ENCODE peak calls at places on chromosomes 13 and 19, in six cellular contexts. One of them, this sample, is unnamed.

GRCh38 chr19:37468961-37469777 is at the start of gene ZNF570:
- DNase-seq in lower leg skin: peak; percentile 83
- DNase-seq in GM12878: peak; percentile 44
- DNase-seq in body of pancreas: peak; percentile 92
- DNase-seq in stomach: peak; percentile 89
- DNase-seq in testis: peak; percentile 95
- DNase-seq in this sample: no peak

GRCh38 chr19:41144403-41144802 is 30.2 kb downstream of the CYP2F1 start:
- DNase-seq in GM12878: peak; percentile 11
- DNase-seq in stomach: peak; percentile 89
- DNase-seq in testis: peak; percentile 94
- DNase-seq in lower leg skin: peak; percentile 85
- DNase-seq in body of pancreas: peak; percentile 81
- DNase-seq in this sample: peak; percentile 52

GRCh38 chr13:34155931-34156607 is 338.1 kb downstream of the RFC3 start:
- DNase-seq in stomach: no peak
- DNase-seq in GM12878: no peak
- DNase-seq in testis: no peak
- DNase-seq in body of pancreas: no peak
- DNase-seq in lower leg skin: no peak
- DNase-seq in this sample: no peak

GRCh38 chr19:56119585-56119978 is 1.5 kb downstream of the ZNF787 start:
- DNase-seq in GM12878: no peak
- DNase-seq in body of pancreas: peak; percentile 42
- DNase-seq in lower leg skin: no peak
- DNase-seq in testis: no peak
- DNase-seq in stomach: peak; percentile 61
- DNase-seq in this sample: no peak

GRCh38 chr19:13834308-13834790 is 39.1 kb downstream of the ZSWIM4 start:
- DNase-seq in lower leg skin: no peak
- DNase-seq in testis: no peak
- DNase-seq in body of pancreas: no peak
- DNase-seq in GM12878: no peak
- DNase-seq in stomach: no peak
- DNase-seq in this sample: no peak

GRCh38 chr13:108495686-108496363 is 133.6 kb upstream of the MYO16 start:
- DNase-seq in testis: no peak
- DNase-seq in body of pancreas: no peak
- DNase-seq in lower leg skin: no peak
- DNase-seq in GM12878: no peak
- DNase-seq in stomach: no peak
- DNase-seq in this sample: no peak

GRCh38 chr19:9323557-9323918 is 441 bp upstream of the ZNF559 start:
- DNase-seq in lower leg skin: peak; percentile 44
- DNase-seq in GM12878: peak; percentile 32
- DNase-seq in testis: peak; percentile 94
- DNase-seq in stomach: peak; percentile 55
- DNase-seq in body of pancreas: peak; percentile 61
- DNase-seq in this sample: peak; percentile 38

GRCh38 chr13:111972261-111972780 is 94.6 kb upstream of the SOX1 start:
- DNase-seq in lower leg skin: no peak
- DNase-seq in body of pancreas: no peak
- DNase-seq in stomach: no peak
- DNase-seq in GM12878: no peak
- DNase-seq in testis: no peak
- DNase-seq in this sample: no peak

GRCh38 chr19:32606289-32606688 is 25.3 kb downstream of the PDCD5 start:
- DNase-seq in lower leg skin: no peak
- DNase-seq in stomach: no peak
- DNase-seq in GM12878: no peak
- DNase-seq in body of pancreas: no peak
- DNase-seq in testis: no peak
- DNase-seq in this sample: no peak

GRCh38 chr13:48531416-48532145 is 1.3 kb downstream of the RCBTB2 start:
- DNase-seq in testis: peak; percentile 53
- DNase-seq in lower leg skin: no peak
- DNase-seq in body of pancreas: peak; percentile 33
- DNase-seq in stomach: no peak
- DNase-seq in GM12878: peak; percentile 38
- DNase-seq in this sample: no peak

GRCh38 chr13:44352671-44353070 is 21.0 kb upstream of the SERP2 start:
- DNase-seq in GM12878: no peak
- DNase-seq in lower leg skin: no peak
- DNase-seq in body of pancreas: no peak
- DNase-seq in stomach: no peak
- DNase-seq in testis: no peak
- DNase-seq in this sample: no peak

GRCh38 chr19:4744451-4745170 is 21.0 kb upstream of the DPP9 start:
- DNase-seq in body of pancreas: peak; percentile 30
- DNase-seq in GM12878: no peak
- DNase-seq in lower leg skin: peak; percentile 46
- DNase-seq in testis: peak; percentile 91
- DNase-seq in stomach: no peak
- DNase-seq in this sample: peak; percentile 77

GRCh38 chr19:39154626-39155100 is 29.1 kb downstream of the PAK4 start:
- DNase-seq in lower leg skin: peak; percentile 50
- DNase-seq in testis: no peak
- DNase-seq in stomach: peak; percentile 85
- DNase-seq in body of pancreas: peak; percentile 92
- DNase-seq in GM12878: no peak
- DNase-seq in this sample: no peak

GRCh38 chr19:35430382-35431146 is 17.5 kb upstream of the FFAR2 start:
- DNase-seq in GM12878: no peak
- DNase-seq in body of pancreas: no peak
- DNase-seq in testis: no peak
- DNase-seq in stomach: no peak
- DNase-seq in lower leg skin: no peak
- DNase-seq in this sample: no peak

GRCh38 chr13:99969934-99970760 is 1.4 kb downstream of the ZIC5 start:
- DNase-seq in testis: no peak
- DNase-seq in body of pancreas: no peak
- DNase-seq in GM12878: no peak
- DNase-seq in stomach: no peak
- DNase-seq in lower leg skin: no peak
- DNase-seq in this sample: peak; percentile 96

GRCh38 chr19:32138416-32138815 is 207.0 kb upstream of the ZNF507 start:
- DNase-seq in lower leg skin: no peak
- DNase-seq in testis: no peak
- DNase-seq in body of pancreas: no peak
- DNase-seq in stomach: no peak
- DNase-seq in GM12878: no peak
- DNase-seq in this sample: no peak

DNA sequence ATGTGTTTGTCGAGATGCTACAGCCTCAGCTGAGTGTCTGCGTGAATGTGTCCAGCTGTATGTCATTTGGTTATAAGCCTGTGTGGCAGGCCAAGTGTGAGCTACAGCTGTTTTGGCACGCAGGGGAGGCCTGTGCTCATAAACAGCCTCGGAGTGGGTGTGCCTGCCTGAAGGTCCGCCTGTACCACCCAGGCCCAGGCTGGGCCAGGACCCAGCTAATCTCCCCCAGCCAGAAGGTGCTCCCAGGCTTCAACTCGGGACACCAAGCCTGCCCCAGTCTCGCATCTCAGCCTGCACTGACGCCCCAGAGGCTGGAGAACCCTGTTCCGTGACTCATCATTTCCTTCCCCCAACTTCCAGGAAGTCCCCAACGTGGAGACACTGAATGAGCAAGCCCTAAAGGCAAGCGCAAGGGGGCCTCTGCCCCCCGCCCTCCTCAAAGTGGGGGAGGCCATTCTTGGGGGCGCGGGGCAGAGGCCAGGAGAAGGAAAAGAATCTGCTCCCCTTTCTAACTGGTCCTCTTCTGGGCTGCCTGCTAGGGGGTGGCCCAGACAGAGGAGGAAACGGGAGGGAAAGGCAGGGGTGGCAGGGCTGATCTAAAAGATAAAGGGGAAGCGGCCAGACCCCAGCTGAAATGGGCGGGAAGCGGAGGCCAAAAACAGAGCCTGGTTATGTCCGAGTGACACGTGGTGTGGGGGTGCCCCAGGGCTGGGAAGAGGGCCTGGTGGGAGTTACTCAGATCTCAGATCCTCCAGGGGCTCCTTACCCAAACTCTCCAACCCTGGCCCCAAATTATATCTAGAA is 2.0 kb downstream of the SLC1A5 start:
- DNase-seq in body of pancreas: peak; percentile 63
- DNase-seq in testis: peak; percentile 69
- DNase-seq in lower leg skin: peak; percentile 60
- DNase-seq in stomach: peak; percentile 67
- DNase-seq in GM12878: no peak
- DNase-seq in this sample: peak; percentile 60
- TF ChIP-seq POLR2A in body of pancreas: peak; percentile 30
- TF ChIP-seq POLR2A in testis: no peak
- TF ChIP-seq POLR2A in lower leg skin: no peak
- TF ChIP-seq POLR2A in stomach: no peak
- TF ChIP-seq POLR2A in GM12878: peak; percentile 82
- TF ChIP-seq POLR2A in this sample: no peak

GRCh38 chr19:5892772-5893275 is 10.8 kb downstream of the NDUFA11 start:
- DNase-seq in stomach: no peak
- DNase-seq in GM12878: no peak
- DNase-seq in body of pancreas: no peak
- DNase-seq in lower leg skin: no peak
- DNase-seq in testis: no peak
- DNase-seq in this sample: no peak

GRCh38 chr19:5893296-5893903 is 10.2 kb downstream of the NDUFA11 start:
- DNase-seq in GM12878: no peak
- DNase-seq in testis: no peak
- DNase-seq in stomach: no peak
- DNase-seq in lower leg skin: no peak
- DNase-seq in body of pancreas: no peak
- DNase-seq in this sample: no peak

GRCh38 chr19:5895409-5895808 is 8.2 kb downstream of the NDUFA11 start:
- DNase-seq in stomach: no peak
- DNase-seq in GM12878: no peak
- DNase-seq in body of pancreas: no peak
- DNase-seq in lower leg skin: no peak
- DNase-seq in testis: peak; percentile 61
- DNase-seq in this sample: no peak

GRCh38 chr19:5894704-5895349 is 8.8 kb downstream of the NDUFA11 start:
- DNase-seq in GM12878: no peak
- DNase-seq in lower leg skin: no peak
- DNase-seq in testis: no peak
- DNase-seq in body of pancreas: no peak
- DNase-seq in stomach: no peak
- DNase-seq in this sample: no peak

DNA sequence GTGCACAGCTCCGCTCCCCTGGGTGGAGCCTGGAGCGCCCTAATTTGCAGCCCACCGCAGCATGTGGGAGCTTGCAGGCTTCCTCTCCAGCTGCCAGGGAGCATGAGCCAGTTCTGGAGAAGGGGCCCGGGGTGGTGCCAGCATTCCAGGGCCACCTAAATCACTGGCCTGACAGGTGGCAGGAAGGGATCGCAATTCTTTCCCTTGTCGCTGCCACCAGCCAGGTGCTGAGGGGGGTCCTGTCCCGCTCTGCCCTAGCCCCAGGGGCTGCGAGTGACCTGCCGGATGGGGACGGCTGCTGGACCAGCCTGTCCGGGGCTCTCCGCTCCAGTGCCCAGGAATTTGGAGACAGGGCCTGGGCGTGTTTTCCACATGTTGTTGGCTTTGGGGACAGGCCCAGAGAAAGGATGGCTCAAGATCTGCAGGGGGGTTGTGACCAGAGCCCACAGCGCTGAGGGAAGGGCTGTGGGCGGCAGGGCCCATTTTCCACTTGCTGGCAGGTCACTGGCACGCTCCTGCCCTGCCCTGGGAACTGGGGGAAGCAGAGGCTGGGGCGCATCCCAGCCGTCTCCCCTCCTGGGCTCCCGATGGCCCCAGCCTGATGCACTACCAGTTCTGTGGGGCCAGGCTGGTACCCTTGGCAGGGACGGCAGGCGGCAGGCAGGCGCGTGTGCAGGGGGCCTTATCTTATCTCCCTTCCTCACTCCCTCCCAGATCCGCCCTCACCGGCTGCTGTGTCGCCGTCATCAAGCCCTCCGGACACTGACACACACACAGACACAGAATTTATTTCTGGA is 9.5 kb downstream of the NDUFA11 start:
- DNase-seq in GM12878: no peak
- DNase-seq in lower leg skin: no peak
- DNase-seq in testis: peak; percentile 81
- DNase-seq in body of pancreas: no peak
- DNase-seq in stomach: no peak
- DNase-seq in this sample: no peak
- TF ChIP-seq POLR2A in GM12878: peak; percentile 59
- TF ChIP-seq POLR2A in lower leg skin: no peak
- TF ChIP-seq POLR2A in testis: no peak
- TF ChIP-seq POLR2A in body of pancreas: no peak
- TF ChIP-seq POLR2A in stomach: no peak
- TF ChIP-seq POLR2A in this sample: no peak

GRCh38 chr19:2428027-2428690 is 773 bp upstream of the TIMM13 start:
- DNase-seq in body of pancreas: peak; percentile 41
- DNase-seq in testis: peak; percentile 50
- DNase-seq in GM12878: no peak
- DNase-seq in stomach: peak; percentile 41
- DNase-seq in lower leg skin: peak; percentile 23
- DNase-seq in this sample: no peak
- TF ChIP-seq POLR2A in body of pancreas: no peak
- TF ChIP-seq POLR2A in testis: no peak
- TF ChIP-seq POLR2A in GM12878: peak; percentile 33
- TF ChIP-seq POLR2A in stomach: no peak
- TF ChIP-seq POLR2A in lower leg skin: no peak
- TF ChIP-seq POLR2A in this sample: no peak

DNA sequence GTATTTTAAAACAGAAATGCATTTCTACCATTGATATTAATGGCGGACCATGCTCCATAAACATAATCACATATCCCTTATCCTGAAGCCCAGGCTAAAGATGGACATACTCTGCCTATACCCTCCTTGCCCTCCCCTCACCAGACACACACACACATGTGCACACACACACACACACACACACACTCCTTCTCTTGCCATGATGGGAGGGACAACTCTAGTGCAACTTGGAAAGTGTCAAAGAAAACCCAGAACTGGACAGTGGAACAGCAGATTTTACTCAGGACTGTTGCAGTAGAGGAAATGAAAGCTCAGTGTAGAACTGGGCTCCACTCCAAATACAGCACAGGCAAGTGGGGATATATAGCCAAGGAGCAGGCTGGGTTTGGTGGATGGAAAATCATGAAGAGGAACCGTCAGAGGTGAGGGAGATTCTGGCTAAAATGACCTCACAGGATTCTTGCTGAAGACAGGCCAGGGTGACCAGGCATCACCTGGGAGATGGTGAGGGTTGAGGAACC is 40.8 kb downstream of the TNFRSF19 start:
- DNase-seq in testis: no peak
- DNase-seq in body of pancreas: no peak
- DNase-seq in GM12878: no peak
- DNase-seq in stomach: no peak
- DNase-seq in lower leg skin: no peak
- DNase-seq in this sample: no peak
- TF ChIP-seq POLR2A in testis: no peak
- TF ChIP-seq POLR2A in body of pancreas: no peak
- TF ChIP-seq POLR2A in GM12878: no peak
- TF ChIP-seq POLR2A in stomach: no peak
- TF ChIP-seq POLR2A in lower leg skin: no peak
- TF ChIP-seq POLR2A in this sample: no peak

This sample was measured in H54.